ENCODE peak calls at places on chromosomes 4 and X, in four cellular contexts. J is HL-60, E is K562, X is GM12878. W is an unnamed sample.

GRCh38 chr4:14241574-14241973 is 614.0 kb upstream of the BOD1L1 start:
- DNase-seq in E (no peak), X (no peak), J (no peak), W (no peak)

GRCh38 chr4:23822181-23822580 is 67.7 kb downstream of the PPARGC1A start:
- DNase-seq in X (no peak), E (no peak), J (no peak), W (no peak)

GRCh38 chr4:177047851-177048174 is 255.1 kb upstream of the VEGFC start:
- DNase-seq in E (no peak), X (no peak), J (no peak), W (no peak)

GRCh38 chr4:14383652-14384051 is 618.6 kb upstream of the CPEB2 start:
- DNase-seq in E (no peak), J (no peak), X (no peak), W (no peak)

GRCh38 chrX:140502491-140503229 is 2.2 kb downstream of the SOX3 start:
- DNase-seq in X (no peak), E (no peak), J (no peak), W (no peak)

GRCh38 chrX:57417827-57418226 is 131.3 kb downstream of the FAAH2 start:
- DNase-seq in E (no peak), J (no peak), X (peak), W (no peak)

GRCh38 chrX:71953946-71954345 is 43.3 kb downstream of the NHSL2 start:
- DNase-seq in J (no peak), X (no peak), E (no peak), W (no peak)

GRCh38 chrX:102808336-102808735 is 87.8 kb downstream of the GPRASP3 start:
- DNase-seq in E (no peak), X (no peak), J (no peak), W (no peak)

GRCh38 chr4:60396680-60397079 is 803.4 kb upstream of the ADGRL3 start:
- DNase-seq in J (no peak), X (no peak), E (no peak), W (no peak)

GRCh38 chrX:139692506-139692849 is 15.5 kb downstream of the MCF2 start:
- DNase-seq in X (no peak), E (no peak), J (no peak), W (no peak)

GRCh38 chr4:128354205-128354821 is 66.7 kb upstream of the PGRMC2 start:
- DNase-seq in E (no peak), J (no peak), X (no peak), W (no peak)

GRCh38 chr4:138428611-138429010 is 186.5 kb upstream of the SLC7A11 start:
- DNase-seq in X (no peak), E (no peak), J (no peak), W (no peak)

GRCh38 chrX:121854614-121854911 is 807.2 kb downstream of the GLUD2 start:
- DNase-seq in E (no peak), X (no peak), J (no peak), W (no peak)

DNA sequence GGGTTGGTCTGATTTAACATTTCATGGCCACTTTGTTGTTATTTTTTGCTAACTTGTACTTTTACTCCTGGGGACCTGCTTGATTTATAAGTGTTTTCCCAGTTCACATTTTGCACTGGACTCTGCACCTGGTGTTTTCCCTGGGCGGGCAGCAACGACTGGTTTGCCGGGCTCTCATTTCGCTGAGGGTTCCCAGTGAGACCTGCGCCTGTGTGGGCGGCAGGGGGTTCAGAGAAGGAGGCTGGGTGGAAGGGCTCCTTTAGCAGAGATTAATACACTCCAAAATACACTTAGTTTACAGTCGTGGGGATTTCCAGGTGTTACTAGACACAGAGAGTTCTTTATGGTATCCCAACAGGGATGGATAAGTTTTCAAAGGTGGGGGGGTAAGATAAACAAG is 53.0 kb upstream of the SHISA3 start:
- DNase-seq in X (no peak), E (no peak), J (no peak), W (no peak)
- TF ChIP-seq SPI1 in X (no peak), E (no peak), J (no peak), W (no peak)

DNA sequence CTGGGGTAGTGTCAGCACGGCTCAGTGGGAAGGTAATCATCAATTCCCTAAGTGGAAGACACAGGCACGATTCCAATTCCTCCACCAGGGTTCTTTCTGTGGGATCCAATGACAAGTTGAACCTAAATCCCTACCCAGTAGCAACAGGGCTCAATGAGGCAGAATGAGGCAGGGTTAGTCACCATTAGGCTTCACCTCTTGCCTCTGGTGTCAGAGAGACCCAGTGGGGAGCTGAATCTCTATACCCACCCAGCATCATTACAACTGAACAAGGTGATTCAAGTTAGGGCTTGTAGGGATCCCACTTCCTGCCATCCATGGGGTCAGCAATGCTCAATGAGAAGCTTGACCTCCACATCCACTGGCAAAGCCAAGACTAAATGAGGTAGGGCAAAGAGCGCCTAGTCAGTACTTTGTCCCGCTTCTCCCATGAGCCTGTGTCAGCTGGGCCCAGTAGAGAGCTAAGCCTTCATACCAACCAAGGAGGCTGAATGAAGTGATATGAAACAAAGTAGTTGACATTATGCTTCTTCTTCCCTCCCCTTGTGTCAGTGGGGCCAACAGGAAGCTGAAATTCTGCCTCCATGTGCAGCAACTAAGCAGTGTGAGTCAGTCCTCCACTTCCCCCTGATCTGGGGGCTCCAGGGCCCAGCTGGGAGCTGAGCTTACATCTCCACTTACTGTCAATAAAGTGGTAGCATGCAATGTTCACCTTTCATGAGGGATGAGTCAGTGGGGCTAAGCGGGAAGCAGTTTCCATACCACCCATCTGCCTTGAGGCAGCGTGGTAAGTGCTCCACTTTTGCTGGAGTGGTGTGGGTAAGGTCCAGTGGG is 36.4 kb upstream of the RBM41 start:
- DNase-seq in X (no peak), J (no peak), E (peak), W (no peak)
- TF ChIP-seq SPI1 in X (no peak), J (no peak), E (peak), W (no peak)

GRCh38 chr4:26525751-26526150 is 35.5 kb upstream of the CCKAR start:
- DNase-seq in E (no peak), X (no peak), J (no peak), W (no peak)

GRCh38 chr4:26524001-26524400 is 33.7 kb upstream of the CCKAR start:
- DNase-seq in J (no peak), X (no peak), E (no peak), W (no peak)

GRCh38 chr4:26520728-26521442 is 30.6 kb upstream of the CCKAR start:
- DNase-seq in X (no peak), E (no peak), J (no peak), W (no peak)

GRCh38 chr4:26525136-26525535 is 34.9 kb upstream of the CCKAR start:
- DNase-seq in J (no peak), E (no peak), X (no peak), W (no peak)

DNA sequence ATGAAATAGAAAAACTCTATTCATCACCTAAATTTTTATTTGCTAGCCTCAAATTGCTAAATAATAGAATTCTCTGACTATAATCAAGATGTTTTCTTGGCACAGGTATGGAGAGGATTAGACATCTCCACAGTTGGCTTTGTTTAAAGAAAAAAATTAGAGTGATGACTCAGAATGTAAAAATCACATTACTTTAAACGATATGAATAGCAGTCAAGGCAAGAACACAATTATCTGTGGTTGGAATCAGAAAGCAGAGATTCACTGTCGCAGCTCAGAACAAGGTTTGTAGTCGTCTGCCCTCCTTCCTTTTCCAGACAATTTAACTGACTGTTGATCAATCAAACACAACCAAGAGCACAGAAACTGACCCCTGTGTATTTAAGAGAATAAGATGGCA is 32.2 kb upstream of the CCKAR start:
- DNase-seq in X (no peak), E (no peak), J (no peak), W (no peak)
- TF ChIP-seq SPI1 in X (no peak), E (no peak), J (no peak), W (no peak)

DNA sequence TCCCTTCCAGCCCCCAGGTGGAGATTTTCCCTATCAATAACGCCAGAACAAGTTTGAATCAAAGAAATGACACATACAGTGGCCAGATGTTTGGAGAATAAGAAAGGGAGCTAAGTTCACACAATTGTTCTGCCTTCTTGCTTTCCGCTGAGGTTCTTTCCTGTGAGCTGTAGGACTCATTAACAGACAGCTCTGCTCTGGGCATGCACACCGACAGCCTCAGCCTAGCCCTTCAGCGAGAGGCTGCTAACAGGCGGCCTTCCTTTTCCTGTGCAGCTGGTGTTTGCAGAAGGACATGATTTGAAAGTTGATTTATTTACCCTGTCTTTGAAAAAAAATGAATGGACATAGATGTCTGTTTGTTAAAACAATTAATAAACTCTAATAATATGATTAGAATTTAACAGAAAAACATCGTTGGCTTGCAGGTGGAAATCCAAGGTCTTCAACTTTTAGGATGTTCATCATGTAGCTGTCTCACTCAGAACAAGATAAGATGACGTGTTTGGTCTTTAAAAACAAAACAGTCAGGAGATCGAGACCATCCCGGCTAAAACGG is 183.3 kb downstream of the KDR start:
- DNase-seq in E (no peak), X (no peak), J (no peak), W (no peak)
- TF ChIP-seq SPI1 in E (no peak), X (no peak), J (no peak), W (no peak)

DNA sequence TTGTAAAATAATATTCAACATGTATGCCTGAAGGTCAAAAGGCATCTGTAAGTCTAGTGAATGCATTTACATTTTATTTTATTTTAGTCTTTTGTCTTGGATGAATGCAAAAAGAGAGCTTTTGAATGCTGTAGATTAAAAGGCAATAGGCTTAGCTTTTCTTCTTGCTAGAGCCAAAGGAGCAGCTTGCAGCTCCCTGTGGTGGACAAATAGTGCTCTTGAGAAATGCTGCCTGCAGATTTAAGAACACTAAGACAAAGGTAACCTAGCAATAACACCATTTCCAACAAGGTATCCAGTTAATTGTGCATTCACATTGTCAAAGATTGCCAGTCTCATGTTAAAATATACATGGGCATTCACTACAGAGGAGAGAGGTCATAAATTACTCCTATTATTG is 859.2 kb upstream of the PRKX start:
- DNase-seq in J (no peak), X (no peak), E (no peak), W (no peak)
- TF ChIP-seq SPI1 in J (no peak), X (no peak), E (no peak), W (no peak)

DNA sequence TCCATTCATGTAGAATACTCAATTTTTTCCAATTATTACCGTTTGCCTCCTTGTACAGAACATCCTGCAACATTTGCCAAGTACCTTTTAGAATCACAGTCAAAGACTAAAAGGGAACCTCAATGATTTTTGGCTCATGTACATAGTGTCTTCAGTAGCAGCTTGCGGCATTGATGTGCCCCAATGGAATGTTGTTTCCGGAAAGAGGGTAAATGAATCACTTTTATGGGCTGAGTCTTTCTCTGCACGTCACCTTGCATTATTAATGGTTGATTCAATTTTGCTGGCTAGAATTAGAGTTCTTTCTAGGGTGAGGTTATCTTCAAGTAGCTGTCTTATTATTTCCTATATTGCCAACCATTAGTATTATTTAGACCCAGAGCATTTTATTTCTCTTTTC is 116.9 kb upstream of the GABRA2 start:
- DNase-seq in E (no peak), J (no peak), X (no peak), W (no peak)
- TF ChIP-seq SPI1 in E (no peak), J (no peak), X (no peak), W (no peak)

GRCh38 chrX:23127586-23127985 is 127.8 kb downstream of the DDX53 start:
- DNase-seq in E (no peak), J (no peak), X (no peak), W (no peak)
- TF ChIP-seq SPI1 in E (no peak), J (no peak), X (no peak), W (no peak)

GRCh38 chrX:30622361-30622760 is 30.9 kb upstream of the GK start:
- DNase-seq in E (no peak), J (no peak), X (no peak), W (no peak)

GRCh38 chrX:30626402-30626801 is 26.8 kb upstream of the GK start:
- DNase-seq in X (no peak), J (no peak), E (no peak), W (no peak)

GRCh38 chrX:30618160-30618765 is 35.0 kb upstream of the GK start:
- DNase-seq in J (no peak), E (no peak), X (no peak), W (no peak)

GRCh38 chrX:30620125-30620524 is 33.1 kb upstream of the GK start:
- DNase-seq in J (no peak), E (no peak), X (no peak), W (no peak)

DNA sequence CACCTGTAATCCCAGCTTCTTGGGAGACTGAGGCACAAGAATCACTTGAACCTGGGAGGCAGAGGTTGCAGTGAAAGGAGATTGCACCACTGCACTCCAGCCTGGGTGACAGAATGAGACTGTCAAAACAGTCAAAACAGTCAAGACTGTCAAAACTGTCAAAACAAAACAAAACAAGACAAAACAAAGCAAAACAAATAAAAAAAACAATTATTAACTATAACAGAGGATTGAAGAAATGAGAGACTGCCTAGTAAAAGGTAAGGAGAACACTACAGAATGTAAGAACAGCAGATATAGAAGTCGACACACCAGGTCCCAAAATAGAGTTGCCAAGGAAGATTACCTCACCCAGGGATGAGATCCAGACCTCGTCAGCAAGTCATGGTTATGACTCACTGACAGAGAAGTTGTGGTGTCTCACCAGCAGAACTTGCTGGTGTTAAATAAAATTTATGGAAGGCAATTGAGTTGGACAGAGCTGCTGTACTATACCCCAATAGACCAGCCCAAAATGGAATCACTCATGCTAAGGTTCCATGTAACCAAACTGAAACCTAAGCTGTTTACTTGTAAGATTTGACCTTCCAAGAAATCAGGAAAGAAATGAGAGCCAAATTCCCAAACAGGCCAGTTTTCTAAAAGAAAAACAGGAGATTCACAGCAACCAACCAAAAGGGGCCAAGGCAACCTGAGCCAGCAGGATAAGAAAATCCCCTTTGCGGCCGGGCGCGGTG is 32.1 kb upstream of the GK start:
- DNase-seq in J (no peak), X (no peak), E (no peak), W (no peak)
- TF ChIP-seq SPI1 in J (no peak), X (no peak), E (no peak), W (no peak)

GRCh38 chr4:83489711-83490326 is 4.9 kb upstream of the ABRAXAS1 start:
- DNase-seq in X (no peak), J (no peak), E (peak), W (no peak)

GRCh38 chr4:83486457-83487129 is 1.7 kb upstream of the ABRAXAS1 start:
- DNase-seq in X (no peak), J (no peak), E (no peak), W (no peak)

GRCh38 chr4:83490876-83491450 is 6.1 kb upstream of the ABRAXAS1 start:
- DNase-seq in X (no peak), J (peak), E (peak), W (peak)
- TF ChIP-seq SPI1 in X (no peak), J (no peak), E (no peak), W (no peak)

DNA sequence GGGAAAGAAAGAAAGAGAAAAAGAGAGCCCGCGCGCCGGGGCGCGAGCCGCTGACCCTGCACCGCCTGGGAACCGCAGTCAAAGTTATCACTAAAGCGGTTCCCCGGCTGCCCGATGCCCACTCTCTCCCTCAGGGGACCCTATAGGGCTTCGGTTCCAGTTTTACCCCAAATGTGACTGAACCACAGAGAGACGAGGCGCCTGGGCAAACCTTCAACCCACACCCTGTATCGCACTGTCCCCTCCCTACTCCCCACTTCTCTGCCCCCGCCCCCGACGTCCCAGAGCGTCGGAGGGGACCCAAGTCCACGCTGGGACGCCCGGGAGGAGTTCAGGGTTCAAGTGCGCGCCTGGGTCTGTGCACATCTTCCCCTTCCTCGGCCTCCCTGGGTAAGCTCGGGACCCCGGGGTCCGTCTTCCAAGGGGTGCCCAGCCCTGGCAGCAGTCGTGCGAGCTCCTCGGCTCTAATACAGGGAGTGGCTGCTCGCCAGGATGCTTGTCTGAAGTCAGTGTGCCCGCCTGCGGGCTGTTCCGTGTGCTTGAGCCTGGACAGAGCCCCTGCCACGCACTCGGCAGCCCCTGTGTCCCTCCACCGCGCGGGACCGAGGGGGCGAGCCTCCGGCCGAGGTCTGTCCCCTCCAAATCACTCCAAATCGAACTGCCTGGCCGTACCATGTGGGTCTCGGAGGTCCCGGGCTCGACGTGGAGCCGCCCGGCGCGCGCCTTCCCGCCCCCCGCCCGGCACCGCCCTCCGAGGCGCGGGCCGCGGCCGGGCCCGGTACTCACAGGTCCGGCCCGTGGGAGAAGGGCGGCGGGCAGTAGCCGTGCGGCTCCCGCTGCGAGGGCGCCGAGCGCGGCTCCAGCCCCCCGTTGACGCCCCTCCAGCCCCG is 935 bp downstream of the TRPC3 start:
- DNase-seq in E (peak), X (no peak), J (no peak), W (peak)
- TF ChIP-seq SPI1 in E (no peak), X (no peak), J (no peak), W (no peak)